ENCODE peak calls at places on chromosomes 2 and 18, in seven cellular contexts. B is endothelial cell; P is NCI-H2171 treated with DMSO at 0.1 percent for 48 hours; L is substantia nigra; D is germinal center; C is activated CD8-positive, alpha-beta memory T cell treated with anti-CD3 and anti-CD28 coated beads, Interleukin-2, amount 50 U/mL, for 4 hours; E is right cardiac atrium. X is an unnamed sample.

GRCh38 chr18:3411854-3412268 is 38.1 kb upstream of the TGIF1 start:
- DNase-seq in B (no peak), P (no peak), L (no peak), D (peak), C (peak), E (peak), X (no peak)

GRCh38 chr2:88199912-88200682 is 30.0 kb downstream of the THNSL2 start:
- DNase-seq in B (peak), P (peak), L (no peak), D (no peak), C (peak), E (peak), X (no peak)

GRCh38 chr2:121479882-121480522 is 50.7 kb upstream of the RNU4ATAC start:
- DNase-seq in B (no peak), P (peak), L (no peak), D (no peak), C (no peak), E (peak), X (no peak)

GRCh38 chr2:16546128-16546754 is 119.4 kb downstream of the CYRIA start:
- DNase-seq in B (peak), P (no peak), L (no peak), D (peak), C (no peak), E (peak), X (peak)

GRCh38 chr18:79481041-79481790 is 85.5 kb downstream of the NFATC1 start:
- DNase-seq in B (no peak), P (no peak), L (no peak), D (no peak), C (peak), E (peak), X (no peak)

GRCh38 chr18:77051581-77052296 is 80.8 kb downstream of the MBP start:
- DNase-seq in B (no peak), P (no peak), L (no peak), D (no peak), C (no peak), E (no peak), X (no peak)

GRCh38 chr2:95052301-95052700 is 26.8 kb downstream of the MAL start:
- DNase-seq in B (no peak), P (no peak), L (no peak), D (no peak), C (no peak), E (no peak), X (no peak)

GRCh38 chr18:32769242-32770180 is 3.3 kb downstream of the KLHL14 start:
- DNase-seq in B (peak), P (no peak), L (no peak), D (peak), C (no peak), E (peak), X (no peak)

GRCh38 chr2:42167458-42167857 is 1.7 kb upstream of the EML4 start:
- DNase-seq in B (no peak), P (no peak), L (no peak), D (no peak), C (no peak), E (no peak), X (no peak)

GRCh38 chr2:96534701-96535181 is 1.8 kb upstream of the ARID5A start:
- DNase-seq in B (no peak), P (peak), L (no peak), D (no peak), C (no peak), E (no peak), X (no peak)

GRCh38 chr2:16765356-16765755 is 99.7 kb upstream of the CYRIA start:
- DNase-seq in B (no peak), P (no peak), L (no peak), D (no peak), C (no peak), E (no peak), X (no peak)

GRCh38 chr2:196591621-196592022 is 47.9 kb upstream of the CCDC150 start:
- DNase-seq in B (no peak), P (peak), L (no peak), D (no peak), C (no peak), E (no peak), X (no peak)

GRCh38 chr2:140257692-140258300 is 1477.6 kb upstream of the NXPH2 start:
- DNase-seq in B (no peak), P (no peak), L (no peak), D (no peak), C (no peak), E (no peak), X (no peak)

GRCh38 chr2:154495455-154495868 is 203.0 kb upstream of the KCNJ3 start:
- DNase-seq in B (no peak), P (no peak), L (no peak), D (no peak), C (no peak), E (no peak), X (no peak)

GRCh38 chr2:38202713-38203454 is 126.9 kb upstream of the CYP1B1 start:
- DNase-seq in B (no peak), P (no peak), L (no peak), D (no peak), C (no peak), E (no peak), X (no peak)

GRCh38 chr2:56464613-56465012 is 280.8 kb downstream of the CCDC85A start:
- DNase-seq in B (no peak), P (no peak), L (no peak), D (no peak), C (no peak), E (no peak), X (no peak)

GRCh38 chr2:27833931-27834330 is 56.3 kb downstream of the RBKS start:
- DNase-seq in B (no peak), P (no peak), L (no peak), D (no peak), C (no peak), E (no peak), X (no peak)

GRCh38 chr2:238382381-238382781 is 44.3 kb upstream of the ASB1 start:
- DNase-seq in B (no peak), P (no peak), L (no peak), D (no peak), C (no peak), E (no peak), X (peak)